ENCODE peak calls at places on chromosomes 11 and 22, in ten cellular contexts. E is transverse colon, J is sigmoid colon, L is prostate gland, Z is gastrocnemius medialis, S is esophagus muscularis mucosa, Q is upper lobe of left lung, P is A549, G is adrenal gland, O is tibial nerve. I is an unnamed sample.

GRCh38 chr11:748007-748359 is 719 bp downstream of the TALDO1 start:
- DNase-seq in Q (no peak), E (peak; percentile 22), P (no peak), J (peak; percentile 64), Z (no peak), S (no peak), L (no peak), G (no peak), O (no peak), I (no peak)

GRCh38 chr11:72239849-72240460 is 4.0 kb downstream of the PHOX2A start:
- DNase-seq in Q (peak; percentile 42), J (peak; percentile 85), E (peak; percentile 74), S (no peak), Z (peak; percentile 53), P (no peak), G (peak; percentile 83), O (no peak), L (peak; percentile 47), I (peak; percentile 80)

GRCh38 chr11:130408901-130409300 is 19.5 kb downstream of the ADAMTS8 start:
- DNase-seq in S (no peak), L (no peak), Q (no peak), J (no peak), Z (no peak), P (no peak), E (no peak), G (no peak), O (no peak), I (no peak)

GRCh38 chr11:18066626-18067025 is 20.6 kb upstream of the TPH1 start:
- DNase-seq in S (no peak), G (no peak), Q (no peak), E (no peak), O (no peak), Z (no peak), L (no peak), P (no peak), J (no peak), I (no peak)

GRCh38 chr22:23829845-23830372 is 8.9 kb downstream of the DERL3 start:
- DNase-seq in Z (no peak), S (no peak), J (peak; percentile 1), Q (no peak), E (no peak), O (no peak), P (no peak), L (no peak), G (no peak), I (peak; percentile 7)

GRCh38 chr22:40975346-40975745 is 24.2 kb downstream of the RBX1 start:
- DNase-seq in O (no peak), S (no peak), L (no peak), E (no peak), P (no peak), G (no peak), J (no peak), Q (no peak), Z (no peak), I (no peak)

GRCh38 chr11:17343907-17344306 is 7.7 kb upstream of the NCR3LG1 start:
- DNase-seq in G (no peak), O (no peak), P (peak; percentile 10), Q (no peak), S (no peak), L (no peak), J (no peak), Z (no peak), E (no peak), I (no peak)

GRCh38 chr11:112271242-112271641 is 10.6 kb upstream of the PLET1 start:
- DNase-seq in Q (no peak), J (no peak), P (no peak), S (no peak), E (no peak), Z (no peak), L (no peak), G (no peak), O (no peak), I (no peak)

GRCh38 chr11:95093548-95093947 is 3.9 kb downstream of the ENDOD1 start:
- DNase-seq in S (no peak), L (no peak), G (no peak), P (no peak), Z (no peak), O (no peak), J (no peak), E (no peak), Q (no peak), I (no peak)

GRCh38 chr11:95089620-95090542 is at the start of gene ENDOD1:
- DNase-seq in O (peak; percentile 65), Q (peak; percentile 85), E (peak; percentile 88), P (peak; percentile 75), Z (peak; percentile 72), J (peak; percentile 88), S (peak; percentile 90), G (peak; percentile 80), L (peak; percentile 80), I (peak; percentile 86)

GRCh38 chr11:95091663-95092062 is 2.0 kb downstream of the ENDOD1 start:
- DNase-seq in O (no peak), G (no peak), S (no peak), Z (no peak), J (no peak), L (no peak), P (no peak), E (no peak), Q (no peak), I (no peak)

GRCh38 chr11:95095858-95096587 is 6.4 kb downstream of the ENDOD1 start:
- DNase-seq in P (no peak), O (no peak), E (no peak), J (no peak), S (no peak), L (no peak), Z (no peak), G (no peak), Q (no peak), I (no peak)

GRCh38 chr11:95092549-95093324 is 3.1 kb downstream of the ENDOD1 start:
- DNase-seq in E (peak; percentile 78), L (no peak), Z (no peak), J (no peak), Q (no peak), P (peak; percentile 46), S (no peak), O (no peak), G (peak; percentile 32), I (no peak)
- TF ChIP-seq CTCF in E (peak; percentile 53), L (no peak), Z (no peak), J (peak; percentile 37), Q (peak; percentile 23), P (peak; percentile 8), S (no peak), O (peak; percentile 50), G (peak; percentile 44), I (peak; percentile 9)

DNA sequence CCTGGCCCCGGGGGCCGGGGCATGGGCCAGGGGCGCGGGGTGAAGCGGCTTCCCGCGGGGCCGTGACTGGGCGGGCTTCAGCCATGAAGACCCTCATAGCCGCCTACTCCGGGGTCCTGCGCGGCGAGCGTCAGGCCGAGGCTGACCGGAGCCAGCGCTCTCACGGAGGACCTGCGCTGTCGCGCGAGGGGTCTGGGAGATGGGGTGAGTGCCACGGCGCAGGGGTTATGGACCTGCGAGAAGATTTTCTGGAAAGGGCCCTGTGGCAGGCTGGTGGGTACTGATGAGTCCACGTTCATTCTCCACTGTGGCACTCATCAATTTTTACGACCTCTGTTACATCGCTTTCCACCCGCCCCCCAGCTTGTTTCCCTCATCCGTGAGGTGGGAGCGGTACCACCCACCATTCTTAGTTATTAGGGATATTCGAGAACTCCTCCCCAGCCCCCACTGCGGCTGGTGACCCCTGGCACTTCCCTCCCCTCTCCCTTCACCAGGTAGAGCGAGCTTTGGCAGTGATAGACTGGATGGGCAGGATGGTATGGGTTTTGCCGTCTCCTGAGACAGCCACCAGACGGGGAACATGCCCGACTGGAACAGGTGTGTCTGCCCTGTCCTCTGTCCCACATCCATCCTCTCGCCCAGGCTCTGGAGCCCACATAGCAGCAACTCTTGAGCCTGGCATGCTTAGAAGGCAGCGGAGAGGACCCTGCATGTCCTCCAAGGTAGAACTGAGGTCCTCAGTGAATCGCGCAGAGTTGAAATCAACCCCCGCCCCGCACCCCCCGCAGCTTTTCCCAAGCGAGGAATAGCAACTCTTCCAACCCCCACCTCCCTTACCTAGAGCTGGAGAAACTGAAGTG is 562 bp downstream of the DGAT2 start:
- DNase-seq in P (no peak), J (peak; percentile 63), O (no peak), Q (no peak), E (no peak), S (no peak), G (no peak), Z (no peak), L (peak; percentile 13), I (no peak)
- TF ChIP-seq POLR2A in P (no peak), J (no peak), O (no peak), Q (no peak), E (no peak), S (no peak), G (no peak), Z (no peak), L (no peak), I (no peak)

GRCh38 chr11:44467413-44467812 is 98.0 kb upstream of the CD82 start:
- DNase-seq in Q (no peak), Z (no peak), G (no peak), L (no peak), E (no peak), S (no peak), O (no peak), J (no peak), P (no peak), I (no peak)

GRCh38 chr11:44466531-44467179 is 98.8 kb upstream of the CD82 start:
- DNase-seq in Q (no peak), P (no peak), O (no peak), E (no peak), L (no peak), J (no peak), G (no peak), S (no peak), Z (no peak), I (no peak)

GRCh38 chr11:44463751-44464150 is 101.7 kb upstream of the CD82 start:
- DNase-seq in E (no peak), J (no peak), G (no peak), L (no peak), Q (no peak), Z (no peak), P (no peak), S (no peak), O (no peak), I (peak; percentile 42)

GRCh38 chr11:44467931-44468330 is 97.5 kb upstream of the CD82 start:
- DNase-seq in J (no peak), Z (no peak), P (no peak), S (no peak), L (no peak), G (no peak), Q (no peak), E (no peak), O (no peak), I (no peak)

DNA sequence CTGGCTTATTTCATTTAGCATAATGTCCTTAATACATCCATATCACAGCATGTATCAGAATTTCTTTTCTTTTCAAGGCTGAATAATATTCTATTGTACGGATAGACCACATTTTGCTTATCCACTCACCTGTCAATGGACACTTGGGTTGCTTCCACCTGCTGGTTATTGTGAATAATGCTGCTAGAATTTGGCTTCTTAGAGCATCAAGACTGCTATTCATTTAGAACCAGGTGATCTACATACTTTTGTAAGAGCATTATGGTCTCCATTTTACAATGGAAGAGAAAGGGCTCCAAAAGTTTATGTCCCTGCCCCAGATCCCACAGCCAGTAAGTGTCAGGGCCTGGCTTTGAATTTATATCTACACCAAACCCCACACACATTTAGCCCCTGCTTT is 100.7 kb upstream of the CD82 start:
- DNase-seq in E (no peak), O (no peak), L (no peak), Z (no peak), S (no peak), J (no peak), P (peak; percentile 45), G (no peak), Q (no peak), I (no peak)
- TF ChIP-seq CTCF in E (no peak), O (no peak), L (no peak), Z (no peak), S (no peak), J (no peak), P (no peak), G (no peak), Q (no peak), I (no peak)

GRCh38 chr22:29152381-29153138 is 53.1 kb upstream of the EMID1 start:
- DNase-seq in E (no peak), S (no peak), G (peak; percentile 41), Z (peak; percentile 18), Q (peak; percentile 32), P (no peak), L (no peak), J (peak; percentile 69), O (no peak), I (peak; percentile 57)
- TF ChIP-seq POLR2A in E (no peak), S (no peak), G (no peak), Z (no peak), Q (peak; percentile 34), P (no peak), L (no peak), J (no peak), O (no peak), I (no peak)

I was measured in suprapubic skin.